ENCODE peak calls at places on chromosomes 16 and 17, in nine cellular contexts. O is NCI-H2107; C is stimulated activated CD4-positive, alpha-beta T cell treated with anti-CD3 and anti-CD28 coated beads, TNF-alpha, amount 100 ng/mL, for 48 hours; V is HTR-8/SVneo; B is stimulated activated CD8-positive, alpha-beta memory T cell treated with anti-CD3 and anti-CD28 coated beads, Interleukin-4, amount 100 ng/mL, for 4 hours; H is IMR-90; K is GM03348; E is NCI-H1436; F is CD4-positive, alpha-beta memory T cell. L is an unnamed sample.

GRCh38 chr16:49528035-49528434 is 154.4 kb downstream of the C16orf78 start:
- DNase-seq in K (peak), C (no peak), E (no peak), V (no peak), F (no peak), B (no peak), O (no peak), H (no peak), L (no peak)

GRCh38 chr16:77789085-77789611 is 784 bp downstream of the VAT1L start:
- DNase-seq in E (no peak), H (no peak), F (no peak), V (no peak), O (no peak), B (no peak), K (peak), C (no peak), L (no peak)

GRCh38 chr17:10744509-10745000 is 14.7 kb upstream of the TMEM220 start:
- DNase-seq in H (no peak), O (no peak), F (peak), E (no peak), C (no peak), B (no peak), K (no peak), V (no peak), L (no peak)

GRCh38 chr16:47612711-47613110 is 151.6 kb downstream of the PHKB start:
- DNase-seq in E (no peak), H (peak), O (no peak), B (no peak), V (peak), K (no peak), C (no peak), F (no peak), L (no peak)

GRCh38 chr16:1098266-1098991 is 2.4 kb upstream of the C1QTNF8 start:
- DNase-seq in O (no peak), H (no peak), E (no peak), C (no peak), V (no peak), B (no peak), F (no peak), K (no peak), L (no peak)

GRCh38 chr16:86365513-86366040 is 144.8 kb upstream of the FOXF1 start:
- DNase-seq in B (no peak), O (no peak), H (no peak), C (no peak), F (no peak), K (no peak), V (no peak), E (no peak), L (no peak)

GRCh38 chr16:79267781-79268180 is 332.8 kb downstream of the MAF start:
- DNase-seq in K (no peak), O (no peak), E (no peak), F (no peak), C (peak), B (peak), H (no peak), V (no peak), L (no peak)

GRCh38 chr16:590165-590874 is 454 bp downstream of the RAB40C start:
- DNase-seq in V (no peak), C (no peak), O (no peak), B (no peak), E (no peak), K (peak), F (no peak), H (peak), L (no peak)

GRCh38 chr17:69060835-69061234 is at the start of gene ABCA9:
- DNase-seq in B (no peak), C (no peak), F (no peak), E (no peak), K (peak), V (no peak), O (no peak), H (peak), L (no peak)

L was measured in MG63.